ENCODE peak calls at places on chromosome 7, in nine cellular contexts. P, Y, J, R, G, Z, W, K and Q are unnamed samples.

GRCh38 chr7:123791001-123791400 is 42.2 kb upstream of the WASL start:
- DNase-seq in P (no peak), R (no peak), Z (no peak), J (no peak), G (no peak), W (no peak), K (no peak), Y (no peak), Q (no peak)

GRCh38 chr7:151756076-151756731 is 120.7 kb downstream of the PRKAG2 start:
- DNase-seq in J (peak; percentile 51), P (no peak), K (no peak), R (no peak), G (no peak), W (no peak), Y (no peak), Z (no peak), Q (no peak)

GRCh38 chr7:138951953-138952352 is 29.2 kb downstream of the KIAA1549 start:
- DNase-seq in W (no peak), Z (no peak), G (no peak), K (no peak), J (no peak), Y (no peak), P (no peak), R (no peak), Q (no peak)

GRCh38 chr7:140876519-140877248 is 48.0 kb downstream of the BRAF start:
- DNase-seq in Y (no peak), K (no peak), P (no peak), W (no peak), J (no peak), R (no peak), G (no peak), Z (no peak), Q (peak; percentile 47)

GRCh38 chr7:25906003-25906402 is 246.0 kb upstream of the NFE2L3 start:
- DNase-seq in P (no peak), R (no peak), Z (no peak), K (no peak), G (no peak), J (no peak), Y (no peak), W (no peak), Q (peak; percentile 11)

GRCh38 chr7:120064565-120064964 is 208.4 kb upstream of the KCND2 start:
- DNase-seq in W (no peak), K (no peak), Z (no peak), J (no peak), R (no peak), G (no peak), Y (no peak), P (no peak), Q (peak; percentile 35)

GRCh38 chr7:157389951-157390730 is 53.3 kb downstream of the DNAJB6 start:
- DNase-seq in W (no peak), J (peak; percentile 74), G (no peak), P (no peak), Z (no peak), Y (no peak), K (no peak), R (no peak), Q (no peak)

GRCh38 chr7:13949450-13949849 is 40.0 kb downstream of the ETV1 start:
- DNase-seq in W (no peak), J (no peak), Z (no peak), G (no peak), K (no peak), P (no peak), R (peak; percentile 74), Y (peak; percentile 63), Q (no peak)

GRCh38 chr7:150799741-150800575 is at the start of gene TMEM176B:
- DNase-seq in G (peak; percentile 51), R (peak; percentile 49), K (peak; percentile 32), P (no peak), W (peak; percentile 88), Y (peak; percentile 86), J (no peak), Z (peak; percentile 79), Q (no peak)

DNA sequence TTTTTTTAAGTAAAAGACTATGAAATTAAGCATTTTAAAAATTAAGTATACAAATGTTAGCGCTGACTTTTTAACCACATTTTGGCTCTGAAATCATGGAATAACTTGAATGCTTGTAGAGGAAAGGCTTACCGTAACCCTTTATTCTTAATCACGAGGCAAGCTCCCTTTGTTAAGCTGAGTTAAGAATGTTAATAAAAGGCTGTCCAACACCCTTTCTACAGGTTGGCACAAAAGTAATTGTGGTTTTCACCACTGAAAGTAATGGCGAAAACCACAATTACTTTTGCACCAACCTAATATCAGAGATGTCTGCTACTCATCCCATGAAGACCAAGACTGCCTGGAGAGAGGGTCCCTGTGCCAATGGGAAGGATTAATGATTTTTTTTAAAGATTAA is 70.6 kb downstream of the STK17A start:
- DNase-seq in K (no peak), P (no peak), J (no peak), Y (no peak), Z (no peak), G (no peak), W (no peak), R (no peak), Q (no peak)
- H3K4me1 ChIP-seq in K (peaks cover 18% of the 10 kb centered on the region), P (peaks cover 37% of the 10 kb centered on the region), J (peaks cover 36% of the 10 kb centered on the region), Y (no peaks in the 10 kb centered on the region), Z (peaks cover 33% of the 10 kb centered on the region), G (no peaks in the 10 kb centered on the region), W (peaks cover 20% of the 10 kb centered on the region), R (peaks cover 58% of the 10 kb centered on the region), Q (peaks cover 46% of the 10 kb centered on the region)

GRCh38 chr7:89023146-89023545 is 227.6 kb upstream of the TEX47 start:
- DNase-seq in K (no peak), R (no peak), J (no peak), Z (no peak), G (no peak), Y (no peak), W (no peak), P (no peak), Q (no peak)

GRCh38 chr7:89023902-89024301 is 228.4 kb upstream of the TEX47 start:
- DNase-seq in J (no peak), G (no peak), K (no peak), Z (no peak), P (no peak), R (no peak), Y (no peak), W (no peak), Q (no peak)

GRCh38 chr7:89027781-89028180 is 232.2 kb upstream of the TEX47 start:
- DNase-seq in W (no peak), R (no peak), Z (no peak), G (no peak), Y (no peak), J (no peak), P (no peak), K (no peak), Q (no peak)

GRCh38 chr7:89029864-89030263 is 234.3 kb upstream of the TEX47 start:
- DNase-seq in J (no peak), G (no peak), Y (no peak), P (no peak), Z (no peak), W (no peak), R (no peak), K (no peak), Q (no peak)

DNA sequence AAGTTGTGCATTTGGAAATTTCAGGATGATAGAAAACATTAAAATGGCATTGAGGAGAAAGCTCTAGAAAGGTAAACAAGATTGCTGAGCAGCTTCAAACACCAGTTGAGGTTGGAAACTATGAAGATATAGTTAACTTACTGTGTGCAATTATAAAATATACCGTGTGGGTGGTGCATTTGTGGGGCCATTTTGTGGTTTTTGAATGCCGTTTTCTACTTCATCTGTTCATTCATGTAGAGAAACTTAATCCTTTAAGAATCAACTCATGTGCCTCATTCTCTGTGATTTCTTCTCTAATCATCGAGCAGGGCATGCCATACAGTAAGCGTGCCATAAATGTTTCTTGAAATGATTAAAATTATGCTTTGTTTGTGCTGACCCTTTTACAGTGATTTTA is 232.8 kb upstream of the TEX47 start:
- DNase-seq in K (no peak), R (no peak), Z (no peak), J (no peak), P (no peak), G (no peak), W (no peak), Y (no peak), Q (no peak)
- H3K4me1 ChIP-seq in K (no peaks in the 10 kb centered on the region), R (no peaks in the 10 kb centered on the region), Z (no peaks in the 10 kb centered on the region), J (no peaks in the 10 kb centered on the region), P (no peaks in the 10 kb centered on the region), G (no peaks in the 10 kb centered on the region), W (no peaks in the 10 kb centered on the region), Y (no peaks in the 10 kb centered on the region), Q (no peaks in the 10 kb centered on the region)

DNA sequence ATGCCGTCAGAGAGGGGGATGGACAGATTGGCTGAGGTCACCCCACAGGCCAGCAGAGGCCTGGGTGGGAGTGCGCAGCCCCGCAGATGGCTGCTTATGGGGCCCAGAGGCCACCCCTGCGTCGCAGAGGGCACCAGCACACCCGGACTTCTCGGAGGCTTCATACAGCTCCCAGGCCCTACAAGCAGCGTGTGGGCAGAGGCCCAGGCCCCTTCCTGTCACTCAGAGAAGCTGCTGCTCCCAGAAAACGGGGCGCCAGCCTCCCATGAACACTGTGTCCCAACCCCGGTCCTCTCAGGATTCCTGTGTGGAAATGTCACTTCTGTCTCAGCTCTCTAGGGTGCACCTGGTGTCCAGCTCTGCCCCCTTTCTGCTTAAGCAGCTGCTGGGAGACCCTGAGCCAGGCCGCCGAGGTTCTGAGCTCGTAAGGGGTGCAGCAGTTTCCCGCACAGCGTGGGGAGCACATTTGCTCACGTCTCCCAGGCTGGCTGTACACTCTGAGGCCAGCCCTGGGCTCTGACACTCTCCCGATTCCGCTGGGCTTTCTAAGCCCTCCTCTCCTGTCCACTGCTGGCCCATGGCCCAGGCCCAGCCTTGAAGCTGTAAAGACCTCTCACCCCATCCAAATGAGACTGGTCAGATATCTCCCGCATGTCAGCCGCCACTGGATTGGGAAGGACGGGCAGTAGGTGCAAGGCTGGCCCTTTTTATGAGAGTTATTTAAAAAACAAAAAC is 6.8 kb downstream of the GPR146 start:
- DNase-seq in Z (peak; percentile 52), Y (no peak), J (peak; percentile 43), W (no peak), R (no peak), P (no peak), K (no peak), G (no peak), Q (no peak)
- H3K4me1 ChIP-seq in Z (peaks cover 66% of the 10 kb centered on the region), Y (peaks cover 15% of the 10 kb centered on the region), J (peaks cover 100% of the 10 kb centered on the region), W (peaks cover 13% of the 10 kb centered on the region), R (no peaks in the 10 kb centered on the region), P (peaks cover 78% of the 10 kb centered on the region), K (peaks cover 57% of the 10 kb centered on the region), G (peaks cover 12% of the 10 kb centered on the region), Q (peaks cover 4% of the 10 kb centered on the region)

GRCh38 chr7:98283127-98283886 is 1.8 kb downstream of the BRI3 start:
- DNase-seq in K (no peak), Y (peak; percentile 46), P (no peak), G (no peak), J (peak; percentile 83), Z (peak; percentile 87), R (peak; percentile 26), W (peak; percentile 78), Q (no peak)

GRCh38 chr7:98282727-98283126 is 1.2 kb downstream of the BRI3 start:
- DNase-seq in P (no peak), G (no peak), Z (no peak), J (no peak), W (no peak), K (no peak), Y (peak; percentile 13), R (peak; percentile 6), Q (no peak)

GRCh38 chr7:98285132-98286092 is 3.9 kb downstream of the BRI3 start:
- DNase-seq in R (peak; percentile 29), G (no peak), P (no peak), W (no peak), K (no peak), Z (peak; percentile 63), J (no peak), Y (no peak), Q (no peak)

GRCh38 chr7:98284335-98285036 is 3.0 kb downstream of the BRI3 start:
- DNase-seq in R (peak; percentile 74), Y (peak; percentile 62), J (peak; percentile 92), K (no peak), G (peak; percentile 66), Z (peak; percentile 95), W (peak; percentile 91), P (peak; percentile 90), Q (no peak)

GRCh38 chr7:98283887-98284222 is 2.4 kb downstream of the BRI3 start:
- DNase-seq in P (no peak), Y (no peak), R (no peak), G (no peak), Z (no peak), W (no peak), J (peak; percentile 59), K (no peak), Q (no peak)
- H3K4me1 ChIP-seq in P (peaks cover 65% of the 10 kb centered on the region), Y (peaks cover 46% of the 10 kb centered on the region), R (peaks cover 35% of the 10 kb centered on the region), G (no peaks in the 10 kb centered on the region), Z (peaks cover 61% of the 10 kb centered on the region), W (peaks cover 30% of the 10 kb centered on the region), J (peaks cover 67% of the 10 kb centered on the region), K (peaks cover 8% of the 10 kb centered on the region), Q (peaks cover 8% of the 10 kb centered on the region)